ENCODE peak calls at places on chromosomes 12 and 14, in ten cellular contexts. One of them, this sample, is unnamed.

GRCh38 chr12:27331299-27331926 is 1.2 kb upstream of the BMAL2 start:
- DNase-seq in heart left ventricle: no peak
- DNase-seq in neural progenitor cell: no peak
- DNase-seq in MM.1S: peak; percentile 63
- DNase-seq in stomach: no peak
- DNase-seq in kidney: no peak
- DNase-seq in uterus: no peak
- DNase-seq in endodermal cell: no peak
- DNase-seq in foreskin keratinocyte: peak; percentile 99
- DNase-seq in lung: no peak
- DNase-seq in this sample: no peak

GRCh38 chr12:6652391-6652790 is 5.2 kb upstream of the ACRBP start:
- DNase-seq in heart left ventricle: no peak
- DNase-seq in neural progenitor cell: no peak
- DNase-seq in MM.1S: no peak
- DNase-seq in stomach: no peak
- DNase-seq in kidney: no peak
- DNase-seq in uterus: no peak
- DNase-seq in endodermal cell: no peak
- DNase-seq in foreskin keratinocyte: no peak
- DNase-seq in lung: no peak
- DNase-seq in this sample: no peak

GRCh38 chr12:108793756-108794441 is 62.6 kb upstream of the CORO1C start:
- DNase-seq in heart left ventricle: peak; percentile 70
- DNase-seq in neural progenitor cell: no peak
- DNase-seq in MM.1S: no peak
- DNase-seq in stomach: no peak
- DNase-seq in kidney: no peak
- DNase-seq in uterus: no peak
- DNase-seq in endodermal cell: peak; percentile 47
- DNase-seq in foreskin keratinocyte: no peak
- DNase-seq in lung: no peak
- DNase-seq in this sample: no peak

GRCh38 chr14:93114068-93114710 is 1.5 kb downstream of the ITPK1 start:
- DNase-seq in heart left ventricle: no peak
- DNase-seq in neural progenitor cell: peak; percentile 26
- DNase-seq in MM.1S: no peak
- DNase-seq in stomach: no peak
- DNase-seq in kidney: no peak
- DNase-seq in uterus: no peak
- DNase-seq in endodermal cell: no peak
- DNase-seq in foreskin keratinocyte: no peak
- DNase-seq in lung: no peak
- DNase-seq in this sample: no peak

GRCh38 chr12:42546709-42547108 is 42.8 kb downstream of the PRICKLE1 start:
- DNase-seq in heart left ventricle: no peak
- DNase-seq in neural progenitor cell: no peak
- DNase-seq in MM.1S: peak; percentile 46
- DNase-seq in stomach: no peak
- DNase-seq in kidney: no peak
- DNase-seq in uterus: no peak
- DNase-seq in endodermal cell: no peak
- DNase-seq in foreskin keratinocyte: no peak
- DNase-seq in lung: no peak
- DNase-seq in this sample: no peak

GRCh38 chr12:115597157-115597712 is 680.3 kb downstream of the MED13L start:
- DNase-seq in heart left ventricle: no peak
- DNase-seq in neural progenitor cell: no peak
- DNase-seq in MM.1S: no peak
- DNase-seq in stomach: no peak
- DNase-seq in kidney: no peak
- DNase-seq in uterus: no peak
- DNase-seq in endodermal cell: no peak
- DNase-seq in foreskin keratinocyte: peak; percentile 46
- DNase-seq in lung: no peak
- DNase-seq in this sample: no peak

GRCh38 chr12:29241821-29242591 is 92.9 kb downstream of the FAR2 start:
- DNase-seq in heart left ventricle: peak; percentile 38
- DNase-seq in neural progenitor cell: peak; percentile 40
- DNase-seq in MM.1S: no peak
- DNase-seq in stomach: peak; percentile 45
- DNase-seq in kidney: no peak
- DNase-seq in uterus: no peak
- DNase-seq in endodermal cell: peak; percentile 81
- DNase-seq in foreskin keratinocyte: peak; percentile 73
- DNase-seq in lung: peak; percentile 51
- DNase-seq in this sample: no peak

GRCh38 chr14:23365353-23366162 is 586 bp upstream of the EFS start:
- DNase-seq in heart left ventricle: no peak
- DNase-seq in neural progenitor cell: peak; percentile 68
- DNase-seq in MM.1S: no peak
- DNase-seq in stomach: peak; percentile 45
- DNase-seq in kidney: peak; percentile 75
- DNase-seq in uterus: no peak
- DNase-seq in endodermal cell: peak; percentile 78
- DNase-seq in foreskin keratinocyte: no peak
- DNase-seq in lung: no peak
- DNase-seq in this sample: no peak

GRCh38 chr12:94157891-94158495 is 9.6 kb downstream of the PLXNC1 start:
- DNase-seq in heart left ventricle: no peak
- DNase-seq in neural progenitor cell: no peak
- DNase-seq in MM.1S: peak; percentile 64
- DNase-seq in stomach: no peak
- DNase-seq in kidney: no peak
- DNase-seq in uterus: no peak
- DNase-seq in endodermal cell: no peak
- DNase-seq in foreskin keratinocyte: no peak
- DNase-seq in lung: no peak
- DNase-seq in this sample: no peak

GRCh38 chr12:466039-466438 is 6.3 kb downstream of the B4GALNT3 start:
- DNase-seq in heart left ventricle: no peak
- DNase-seq in neural progenitor cell: no peak
- DNase-seq in MM.1S: no peak
- DNase-seq in stomach: peak; percentile 81
- DNase-seq in kidney: no peak
- DNase-seq in uterus: no peak
- DNase-seq in endodermal cell: peak; percentile 67
- DNase-seq in foreskin keratinocyte: no peak
- DNase-seq in lung: peak; percentile 48
- DNase-seq in this sample: no peak

GRCh38 chr14:99476864-99477263 is 3.8 kb downstream of the SETD3 start:
- DNase-seq in heart left ventricle: no peak
- DNase-seq in neural progenitor cell: no peak
- DNase-seq in MM.1S: no peak
- DNase-seq in stomach: no peak
- DNase-seq in kidney: no peak
- DNase-seq in uterus: no peak
- DNase-seq in endodermal cell: no peak
- DNase-seq in foreskin keratinocyte: no peak
- DNase-seq in lung: no peak
- DNase-seq in this sample: no peak

GRCh38 chr14:102939820-102940561 is 17.5 kb downstream of the AMN start:
- DNase-seq in heart left ventricle: no peak
- DNase-seq in neural progenitor cell: no peak
- DNase-seq in MM.1S: no peak
- DNase-seq in stomach: peak; percentile 89
- DNase-seq in kidney: peak; percentile 85
- DNase-seq in uterus: no peak
- DNase-seq in endodermal cell: no peak
- DNase-seq in foreskin keratinocyte: no peak
- DNase-seq in lung: peak; percentile 90
- DNase-seq in this sample: peak; percentile 72

GRCh38 chr12:113240395-113240794 is 19.1 kb downstream of the TPCN1 start:
- DNase-seq in heart left ventricle: no peak
- DNase-seq in neural progenitor cell: no peak
- DNase-seq in MM.1S: no peak
- DNase-seq in stomach: no peak
- DNase-seq in kidney: no peak
- DNase-seq in uterus: no peak
- DNase-seq in endodermal cell: no peak
- DNase-seq in foreskin keratinocyte: no peak
- DNase-seq in lung: no peak
- DNase-seq in this sample: no peak

GRCh38 chr14:80805136-80805535 is 136.4 kb downstream of the CEP128 start:
- DNase-seq in heart left ventricle: no peak
- DNase-seq in neural progenitor cell: no peak
- DNase-seq in MM.1S: no peak
- DNase-seq in stomach: no peak
- DNase-seq in kidney: no peak
- DNase-seq in uterus: no peak
- DNase-seq in endodermal cell: no peak
- DNase-seq in foreskin keratinocyte: no peak
- DNase-seq in lung: no peak
- DNase-seq in this sample: no peak

GRCh38 chr12:10236720-10237119 is 24.0 kb downstream of the GABARAPL1 start:
- DNase-seq in heart left ventricle: no peak
- DNase-seq in neural progenitor cell: no peak
- DNase-seq in MM.1S: no peak
- DNase-seq in stomach: no peak
- DNase-seq in kidney: no peak
- DNase-seq in uterus: no peak
- DNase-seq in endodermal cell: no peak
- DNase-seq in foreskin keratinocyte: no peak
- DNase-seq in lung: no peak
- DNase-seq in this sample: no peak

DNA sequence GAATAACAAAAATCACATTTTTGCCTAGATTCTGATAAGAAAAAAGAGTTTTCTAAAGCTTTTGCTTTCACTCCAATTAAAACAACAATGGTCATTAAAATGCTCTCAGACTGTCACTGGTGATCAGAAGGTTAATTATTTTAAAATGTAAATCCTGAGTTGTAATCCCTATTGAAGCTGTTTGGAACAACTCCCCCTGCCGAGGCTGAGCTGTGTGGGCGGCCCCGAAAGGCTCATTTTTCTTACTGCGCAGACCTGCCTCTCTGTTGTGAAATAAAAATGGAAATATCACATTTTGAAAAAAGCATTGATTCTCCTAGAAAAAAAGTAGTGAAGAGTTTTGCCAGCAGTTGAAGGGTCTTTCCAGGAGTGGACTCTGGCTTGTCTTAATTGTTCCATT is 174.8 kb upstream of the CDKN3 start:
- DNase-seq in heart left ventricle: no peak
- DNase-seq in neural progenitor cell: peak; percentile 52
- DNase-seq in MM.1S: no peak
- DNase-seq in stomach: no peak
- DNase-seq in kidney: no peak
- DNase-seq in uterus: no peak
- DNase-seq in endodermal cell: no peak
- DNase-seq in foreskin keratinocyte: no peak
- DNase-seq in lung: no peak
- DNase-seq in this sample: no peak
- TF ChIP-seq CTCF in heart left ventricle: no peak
- TF ChIP-seq CTCF in neural progenitor cell: peak; percentile 33
- TF ChIP-seq CTCF in MM.1S: no peak
- TF ChIP-seq CTCF in stomach: no peak
- TF ChIP-seq CTCF in kidney: no peak
- TF ChIP-seq CTCF in uterus: no peak
- TF ChIP-seq CTCF in endodermal cell: peak; percentile 45
- TF ChIP-seq CTCF in foreskin keratinocyte: no peak
- TF ChIP-seq CTCF in lung: no peak
- TF ChIP-seq CTCF in this sample: no peak

GRCh38 chr14:64747327-64747726 is 43.1 kb downstream of the PLEKHG3 start:
- DNase-seq in heart left ventricle: no peak
- DNase-seq in neural progenitor cell: no peak
- DNase-seq in MM.1S: no peak
- DNase-seq in stomach: no peak
- DNase-seq in kidney: no peak
- DNase-seq in uterus: no peak
- DNase-seq in endodermal cell: no peak
- DNase-seq in foreskin keratinocyte: no peak
- DNase-seq in lung: no peak
- DNase-seq in this sample: no peak
- H3K27ac ChIP-seq in heart left ventricle: no peak overlapping the region
- H3K27ac ChIP-seq in neural progenitor cell: no peak overlapping the region
- H3K27ac ChIP-seq in MM.1S: no peak overlapping the region
- H3K27ac ChIP-seq in stomach: no peak overlapping the region
- H3K27ac ChIP-seq in kidney: no peak overlapping the region
- H3K27ac ChIP-seq in uterus: peak overlapping the region; percentile 64
- H3K27ac ChIP-seq in endodermal cell: no peak overlapping the region
- H3K27ac ChIP-seq in foreskin keratinocyte: no peak overlapping the region
- H3K27ac ChIP-seq in lung: no peak overlapping the region
- H3K27ac ChIP-seq in this sample: no peak overlapping the region

GRCh38 chr12:111274820-111275219 is 94.1 kb downstream of the PHETA1 start:
- DNase-seq in heart left ventricle: no peak
- DNase-seq in neural progenitor cell: peak; percentile 33
- DNase-seq in MM.1S: no peak
- DNase-seq in stomach: no peak
- DNase-seq in kidney: no peak
- DNase-seq in uterus: no peak
- DNase-seq in endodermal cell: peak; percentile 61
- DNase-seq in foreskin keratinocyte: no peak
- DNase-seq in lung: no peak
- DNase-seq in this sample: no peak
- TF ChIP-seq CTCF in heart left ventricle: no peak
- TF ChIP-seq CTCF in neural progenitor cell: peak; percentile 62
- TF ChIP-seq CTCF in MM.1S: peak; percentile 37
- TF ChIP-seq CTCF in stomach: no peak
- TF ChIP-seq CTCF in kidney: no peak
- TF ChIP-seq CTCF in uterus: no peak
- TF ChIP-seq CTCF in endodermal cell: peak; percentile 71
- TF ChIP-seq CTCF in foreskin keratinocyte: peak; percentile 44
- TF ChIP-seq CTCF in lung: no peak
- TF ChIP-seq CTCF in this sample: peak; percentile 43

DNA sequence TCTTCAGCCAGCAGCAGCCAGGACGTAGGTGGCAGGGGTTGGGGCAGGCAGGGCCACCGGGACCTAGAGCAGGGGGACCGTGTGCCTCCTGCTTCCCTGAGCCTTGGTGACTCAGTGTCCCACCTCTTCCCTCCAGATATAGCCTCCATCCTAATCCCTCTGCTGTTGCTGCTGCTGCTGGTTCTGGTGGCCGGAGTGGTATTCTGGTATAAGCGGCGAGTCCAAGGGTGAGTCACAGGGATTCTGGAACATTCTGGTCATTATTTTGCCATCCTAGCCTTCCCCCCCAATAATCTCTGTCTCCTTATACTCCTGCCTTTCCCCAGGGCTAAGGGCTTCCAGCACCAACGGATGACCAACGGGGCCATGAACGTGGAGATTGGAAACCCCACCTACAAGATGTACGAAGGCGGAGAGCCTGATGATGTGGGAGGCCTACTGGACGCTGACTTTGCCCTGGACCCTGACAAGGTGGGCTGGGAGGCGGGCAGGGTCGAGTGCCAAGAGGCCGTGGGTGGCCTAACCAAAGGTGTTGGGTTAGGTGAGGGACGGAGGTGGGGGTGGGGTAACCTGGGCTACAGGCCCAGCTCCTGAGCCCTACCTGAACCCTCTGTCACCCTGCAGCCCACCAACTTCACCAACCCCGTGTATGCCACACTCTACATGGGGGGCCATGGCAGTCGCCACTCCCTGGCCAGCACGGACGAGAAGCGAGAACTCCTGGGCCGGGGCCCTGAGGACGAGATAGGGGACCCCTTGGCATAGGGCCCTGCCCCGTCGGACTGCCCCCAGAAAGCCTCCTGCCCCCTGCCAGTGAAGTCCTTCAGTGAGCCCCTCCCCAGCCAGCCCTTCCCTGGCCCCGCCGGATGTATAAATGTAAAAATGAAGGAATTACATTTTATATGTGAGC is 4.5 kb upstream of the NXPH4 start:
- DNase-seq in heart left ventricle: no peak
- DNase-seq in neural progenitor cell: no peak
- DNase-seq in MM.1S: no peak
- DNase-seq in stomach: no peak
- DNase-seq in kidney: no peak
- DNase-seq in uterus: peak; percentile 43
- DNase-seq in endodermal cell: no peak
- DNase-seq in foreskin keratinocyte: no peak
- DNase-seq in lung: no peak
- DNase-seq in this sample: no peak
- H3K27ac ChIP-seq in heart left ventricle: no peak overlapping the region
- H3K27ac ChIP-seq in neural progenitor cell: no peak overlapping the region
- H3K27ac ChIP-seq in MM.1S: no peak overlapping the region
- H3K27ac ChIP-seq in stomach: no peak overlapping the region
- H3K27ac ChIP-seq in kidney: no peak overlapping the region
- H3K27ac ChIP-seq in uterus: no peak overlapping the region
- H3K27ac ChIP-seq in endodermal cell: no peak overlapping the region
- H3K27ac ChIP-seq in foreskin keratinocyte: no peak overlapping the region
- H3K27ac ChIP-seq in lung: no peak overlapping the region
- H3K27ac ChIP-seq in this sample: no peak overlapping the region